ENCODE peak calls at places on chromosomes 1 and 21, in six cellular contexts. A, Z, O, R, G and M are unnamed samples. For H3K4me1, the result is how much of the 10 kb centered on the place peaks cover.

GRCh38 chr1:24865168-24865567 is 64.9 kb downstream of the RUNX3 start:
- DNase-seq in A (no peak), Z (no peak), O (no peak), R (no peak), G (no peak), M (no peak)

GRCh38 chr1:35202048-35202719 is 9.2 kb upstream of the SFPQ start:
- DNase-seq in A (peak), Z (peak), O (peak), R (no peak), G (peak), M (peak)

GRCh38 chr1:244971524-244972216 is 107.3 kb upstream of the HNRNPU start:
- DNase-seq in A (no peak), Z (no peak), O (no peak), R (no peak), G (peak), M (no peak)

GRCh38 chr21:27362249-27362648 is 395.4 kb upstream of the ADAMTS5 start:
- DNase-seq in A (no peak), Z (no peak), O (no peak), R (no peak), G (no peak), M (peak)

GRCh38 chr21:39954570-39954969 is 87.3 kb downstream of the PCP4 start:
- DNase-seq in A (no peak), Z (no peak), O (no peak), R (no peak), G (no peak), M (no peak)

GRCh38 chr1:40239626-40240025 is 8.1 kb upstream of the TMCO2 start:
- DNase-seq in A (no peak), Z (no peak), O (no peak), R (no peak), G (no peak), M (no peak)

GRCh38 chr1:197016751-197017150 is 39.4 kb downstream of the CFHR5 start:
- DNase-seq in A (no peak), Z (no peak), O (no peak), R (no peak), G (no peak), M (no peak)

GRCh38 chr1:224433041-224433670 is 1.4 kb downstream of the WDR26 start:
- DNase-seq in A (no peak), Z (peak), O (no peak), R (peak), G (peak), M (peak)

GRCh38 chr21:14843991-14844390 is 220.8 kb downstream of the NRIP1 start:
- DNase-seq in A (no peak), Z (no peak), O (no peak), R (no peak), G (no peak), M (no peak)

GRCh38 chr1:169586395-169587255 is at the start of gene F5:
- DNase-seq in A (peak), Z (peak), O (peak), R (peak), G (peak), M (peak)
- H3K4me3 ChIP-seq in A (peak), Z (no peak), O (peak), R (peak), G (no peak), M (no peak)

DNA sequence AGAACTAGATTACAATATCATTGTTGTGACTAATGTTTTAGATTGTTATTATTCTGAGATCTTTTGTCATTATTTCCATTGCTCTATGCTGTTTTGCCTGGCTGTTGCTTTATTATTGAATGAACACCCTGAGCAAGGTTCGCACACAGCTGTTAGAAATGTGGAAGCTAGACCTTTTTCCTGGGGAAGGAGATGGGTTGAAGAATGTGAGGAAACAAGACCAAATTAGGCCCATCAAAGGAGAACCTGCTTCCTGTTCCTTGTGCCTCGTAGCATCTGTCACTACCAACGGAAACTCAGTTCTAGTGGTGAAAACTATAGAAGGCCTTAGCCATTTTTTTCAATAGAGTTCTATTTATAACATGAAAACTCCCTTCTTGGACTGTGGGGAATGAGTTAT is 68.7 kb downstream of the RGL1 start:
- DNase-seq in A (no peak), Z (no peak), O (no peak), R (no peak), G (no peak), M (peak)
- H3K4me1 ChIP-seq in A (half or more), Z (under half), O (under half), R (half or more), G (under half), M (under half)

GRCh38 chr21:42770717-42771502 is 108.4 kb downstream of the WDR4 start:
- DNase-seq in A (no peak), Z (no peak), O (no peak), R (no peak), G (no peak), M (no peak)
- TF ChIP-seq CTCF in A (no peak), Z (no peak), O (no peak), R (no peak), G (no peak), M (no peak)

DNA sequence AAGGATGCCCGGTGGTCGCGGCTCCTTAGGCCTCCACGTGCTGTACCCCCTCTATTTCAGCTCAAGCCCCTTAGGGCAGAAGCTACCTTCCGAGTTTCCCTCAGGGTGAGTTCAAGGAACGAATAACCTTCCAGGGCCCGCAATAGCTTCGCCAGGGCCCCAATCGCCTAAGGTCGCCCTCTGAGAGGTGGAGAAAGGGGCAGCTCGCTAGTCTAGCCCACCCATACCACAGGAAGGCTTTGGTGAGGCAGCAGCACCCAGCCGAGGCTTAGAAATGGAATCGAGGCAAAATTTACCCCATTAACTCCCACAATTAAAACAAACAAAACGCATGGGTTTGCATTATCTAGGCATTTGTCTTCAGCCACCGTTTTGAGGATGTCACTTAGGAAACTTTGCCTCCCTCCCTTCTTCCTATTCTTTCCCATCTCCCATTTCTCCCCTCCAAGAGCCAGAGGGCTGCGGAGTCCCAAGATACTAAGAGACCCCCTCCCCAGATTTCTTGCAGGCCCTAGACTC is 954 bp downstream of the WNT2B start:
- DNase-seq in A (no peak), Z (no peak), O (no peak), R (no peak), G (no peak), M (no peak)
- H3K4me3 ChIP-seq in A (no peak), Z (no peak), O (no peak), R (peak), G (no peak), M (no peak)